ENCODE peak calls at places on chromosomes 6 and 20, in eight cellular contexts. One of them, this sample, is unnamed. For H3K36me3, the result is how much of the 10 kb centered on the place peaks cover.

GRCh38 chr6:98547151-98547550 is 287.2 kb upstream of the POU3F2 start:
- DNase-seq in CD8-positive, alpha-beta T cell: no peak
- DNase-seq in IMR-90: no peak
- DNase-seq in body of pancreas: no peak
- DNase-seq in left ventricle myocardium inferior: no peak
- DNase-seq in testis: no peak
- DNase-seq in thyroid gland: no peak
- DNase-seq in upper lobe of right lung: no peak
- DNase-seq in this sample: no peak

GRCh38 chr20:58219342-58219700 is 9.1 kb downstream of the ANKRD60 start:
- DNase-seq in thyroid gland: no peak
- DNase-seq in left ventricle myocardium inferior: no peak
- DNase-seq in upper lobe of right lung: no peak
- DNase-seq in testis: no peak
- DNase-seq in body of pancreas: no peak
- DNase-seq in CD8-positive, alpha-beta T cell: no peak
- DNase-seq in IMR-90: peak
- DNase-seq in this sample: no peak

GRCh38 chr6:34152806-34153565 is 7.1 kb upstream of the GRM4 start:
- DNase-seq in IMR-90: no peak
- DNase-seq in upper lobe of right lung: peak
- DNase-seq in thyroid gland: no peak
- DNase-seq in CD8-positive, alpha-beta T cell: no peak
- DNase-seq in testis: no peak
- DNase-seq in body of pancreas: no peak
- DNase-seq in left ventricle myocardium inferior: no peak
- DNase-seq in this sample: peak

GRCh38 chr20:3613821-3614440 is 49.3 kb downstream of the GFRA4 start:
- DNase-seq in left ventricle myocardium inferior: no peak
- DNase-seq in upper lobe of right lung: no peak
- DNase-seq in CD8-positive, alpha-beta T cell: no peak
- DNase-seq in body of pancreas: no peak
- DNase-seq in IMR-90: peak
- DNase-seq in testis: no peak
- DNase-seq in thyroid gland: peak
- DNase-seq in this sample: no peak

GRCh38 chr6:79463721-79464120 is 73.5 kb downstream of the LCA5 start:
- DNase-seq in left ventricle myocardium inferior: no peak
- DNase-seq in upper lobe of right lung: no peak
- DNase-seq in thyroid gland: no peak
- DNase-seq in CD8-positive, alpha-beta T cell: no peak
- DNase-seq in testis: no peak
- DNase-seq in body of pancreas: no peak
- DNase-seq in IMR-90: no peak
- DNase-seq in this sample: no peak

GRCh38 chr20:14721926-14722325 is 384.5 kb upstream of the FLRT3 start:
- DNase-seq in CD8-positive, alpha-beta T cell: no peak
- DNase-seq in body of pancreas: no peak
- DNase-seq in upper lobe of right lung: no peak
- DNase-seq in thyroid gland: no peak
- DNase-seq in testis: no peak
- DNase-seq in left ventricle myocardium inferior: no peak
- DNase-seq in IMR-90: no peak
- DNase-seq in this sample: no peak

GRCh38 chr20:36624068-36624813 is 18.7 kb downstream of the RAB5IF start:
- DNase-seq in thyroid gland: no peak
- DNase-seq in left ventricle myocardium inferior: no peak
- DNase-seq in CD8-positive, alpha-beta T cell: no peak
- DNase-seq in upper lobe of right lung: no peak
- DNase-seq in body of pancreas: peak
- DNase-seq in IMR-90: no peak
- DNase-seq in testis: peak
- DNase-seq in this sample: no peak

GRCh38 chr6:130810307-130811030 is 16.7 kb upstream of the SMLR1 start:
- DNase-seq in CD8-positive, alpha-beta T cell: no peak
- DNase-seq in testis: no peak
- DNase-seq in IMR-90: peak
- DNase-seq in upper lobe of right lung: no peak
- DNase-seq in body of pancreas: no peak
- DNase-seq in thyroid gland: no peak
- DNase-seq in left ventricle myocardium inferior: no peak
- DNase-seq in this sample: peak

GRCh38 chr6:37289931-37290330 is 32.0 kb upstream of the TMEM217 start:
- DNase-seq in CD8-positive, alpha-beta T cell: peak
- DNase-seq in body of pancreas: no peak
- DNase-seq in testis: no peak
- DNase-seq in IMR-90: no peak
- DNase-seq in upper lobe of right lung: no peak
- DNase-seq in thyroid gland: no peak
- DNase-seq in left ventricle myocardium inferior: no peak
- DNase-seq in this sample: no peak

GRCh38 chr20:10857362-10858070 is 183.7 kb upstream of the JAG1 start:
- DNase-seq in body of pancreas: peak
- DNase-seq in CD8-positive, alpha-beta T cell: no peak
- DNase-seq in thyroid gland: no peak
- DNase-seq in left ventricle myocardium inferior: no peak
- DNase-seq in upper lobe of right lung: no peak
- DNase-seq in testis: no peak
- DNase-seq in IMR-90: peak
- DNase-seq in this sample: no peak

GRCh38 chr6:120056085-120056484 is 706.5 kb upstream of the MAN1A1 start:
- DNase-seq in thyroid gland: no peak
- DNase-seq in left ventricle myocardium inferior: no peak
- DNase-seq in testis: peak
- DNase-seq in IMR-90: no peak
- DNase-seq in body of pancreas: no peak
- DNase-seq in CD8-positive, alpha-beta T cell: no peak
- DNase-seq in upper lobe of right lung: no peak
- DNase-seq in this sample: no peak

GRCh38 chr6:8940356-8940755 is 505.0 kb upstream of the SLC35B3 start:
- DNase-seq in thyroid gland: no peak
- DNase-seq in CD8-positive, alpha-beta T cell: no peak
- DNase-seq in body of pancreas: no peak
- DNase-seq in left ventricle myocardium inferior: no peak
- DNase-seq in testis: no peak
- DNase-seq in upper lobe of right lung: no peak
- DNase-seq in IMR-90: no peak
- DNase-seq in this sample: no peak

GRCh38 chr6:31834367-31834703 is 6.8 kb downstream of the HSPA1B start:
- DNase-seq in testis: peak
- DNase-seq in left ventricle myocardium inferior: peak
- DNase-seq in upper lobe of right lung: peak
- DNase-seq in thyroid gland: peak
- DNase-seq in CD8-positive, alpha-beta T cell: peak
- DNase-seq in IMR-90: peak
- DNase-seq in body of pancreas: peak
- DNase-seq in this sample: peak

GRCh38 chr6:157795826-157796225 is 27.2 kb upstream of the SNX9 start:
- DNase-seq in thyroid gland: no peak
- DNase-seq in testis: no peak
- DNase-seq in upper lobe of right lung: no peak
- DNase-seq in IMR-90: no peak
- DNase-seq in left ventricle myocardium inferior: no peak
- DNase-seq in CD8-positive, alpha-beta T cell: no peak
- DNase-seq in body of pancreas: no peak
- DNase-seq in this sample: no peak

GRCh38 chr20:63378626-63379025 is 17.5 kb upstream of the CHRNA4 start:
- DNase-seq in testis: no peak
- DNase-seq in upper lobe of right lung: no peak
- DNase-seq in body of pancreas: no peak
- DNase-seq in CD8-positive, alpha-beta T cell: peak
- DNase-seq in left ventricle myocardium inferior: no peak
- DNase-seq in thyroid gland: no peak
- DNase-seq in IMR-90: no peak
- DNase-seq in this sample: no peak

GRCh38 chr20:47355489-47356219 is 845 bp downstream of the ZMYND8 start:
- DNase-seq in IMR-90: no peak
- DNase-seq in body of pancreas: no peak
- DNase-seq in left ventricle myocardium inferior: no peak
- DNase-seq in testis: no peak
- DNase-seq in thyroid gland: no peak
- DNase-seq in upper lobe of right lung: no peak
- DNase-seq in CD8-positive, alpha-beta T cell: no peak
- DNase-seq in this sample: no peak

GRCh38 chr6:143652840-143653239 is 24.9 kb upstream of the PHACTR2 start:
- DNase-seq in upper lobe of right lung: no peak
- DNase-seq in thyroid gland: no peak
- DNase-seq in left ventricle myocardium inferior: no peak
- DNase-seq in IMR-90: no peak
- DNase-seq in testis: no peak
- DNase-seq in body of pancreas: peak
- DNase-seq in CD8-positive, alpha-beta T cell: no peak
- DNase-seq in this sample: no peak

GRCh38 chr6:118391086-118391485 is 157.0 kb upstream of the PLN start:
- DNase-seq in CD8-positive, alpha-beta T cell: no peak
- DNase-seq in IMR-90: peak
- DNase-seq in upper lobe of right lung: no peak
- DNase-seq in left ventricle myocardium inferior: no peak
- DNase-seq in thyroid gland: no peak
- DNase-seq in testis: no peak
- DNase-seq in body of pancreas: no peak
- DNase-seq in this sample: no peak

GRCh38 chr6:3135668-3136297 is 17.3 kb downstream of the BPHL start:
- DNase-seq in body of pancreas: peak
- DNase-seq in IMR-90: no peak
- DNase-seq in testis: no peak
- DNase-seq in left ventricle myocardium inferior: no peak
- DNase-seq in thyroid gland: no peak
- DNase-seq in upper lobe of right lung: no peak
- DNase-seq in CD8-positive, alpha-beta T cell: no peak
- DNase-seq in this sample: no peak

DNA sequence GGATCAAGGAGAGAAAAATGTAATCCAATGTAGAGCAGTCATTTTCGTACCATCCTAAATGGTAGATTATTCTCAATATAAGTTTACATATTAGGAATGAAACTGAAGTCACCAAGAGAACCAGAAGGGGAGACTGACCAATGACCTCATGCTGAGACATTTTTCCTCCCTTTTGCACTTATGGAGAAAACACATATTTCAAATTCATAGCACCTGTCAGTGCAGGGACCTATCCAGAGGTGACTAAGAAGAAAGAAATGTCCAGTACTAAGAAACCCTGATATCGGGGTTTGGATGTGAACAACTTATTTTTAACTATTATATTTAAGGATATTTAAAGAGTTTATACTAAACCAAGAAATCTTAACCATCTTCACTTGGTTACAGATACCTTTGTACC is 16.6 kb upstream of the LYRM2 start:
- DNase-seq in thyroid gland: no peak
- DNase-seq in IMR-90: peak
- DNase-seq in testis: no peak
- DNase-seq in body of pancreas: no peak
- DNase-seq in upper lobe of right lung: no peak
- DNase-seq in left ventricle myocardium inferior: no peak
- DNase-seq in CD8-positive, alpha-beta T cell: no peak
- DNase-seq in this sample: no peak
- H3K36me3 ChIP-seq in thyroid gland: half or more
- H3K36me3 ChIP-seq in IMR-90: under half
- H3K36me3 ChIP-seq in testis: under half
- H3K36me3 ChIP-seq in body of pancreas: under half
- H3K36me3 ChIP-seq in upper lobe of right lung: half or more
- H3K36me3 ChIP-seq in left ventricle myocardium inferior: half or more
- H3K36me3 ChIP-seq in CD8-positive, alpha-beta T cell: half or more
- H3K36me3 ChIP-seq in this sample: half or more

DNA sequence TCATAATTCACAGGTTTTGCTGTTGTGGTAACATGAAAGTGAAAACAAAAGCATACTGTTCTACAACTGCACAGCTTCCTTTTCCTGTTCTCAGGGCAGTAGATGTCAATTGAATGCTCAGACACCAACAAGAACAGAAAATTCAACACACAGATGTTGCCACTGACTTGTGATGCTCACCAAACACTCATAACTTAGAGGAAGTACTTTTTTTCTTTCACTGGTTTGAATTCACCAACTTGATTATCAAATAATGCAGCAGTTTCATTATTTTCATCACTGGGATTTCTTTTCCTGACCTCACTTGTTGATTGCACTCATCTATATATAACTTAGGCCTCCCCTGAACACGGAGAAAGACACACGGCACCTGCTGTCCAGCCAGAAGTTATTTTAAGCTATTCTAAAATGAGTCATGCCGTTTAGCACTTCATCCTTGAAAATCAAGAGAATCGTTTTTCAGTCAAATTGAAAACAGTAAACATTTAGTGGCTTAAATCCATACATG is 957 bp downstream of the TXLNB start:
- DNase-seq in testis: peak
- DNase-seq in body of pancreas: peak
- DNase-seq in IMR-90: peak
- DNase-seq in thyroid gland: no peak
- DNase-seq in CD8-positive, alpha-beta T cell: peak
- DNase-seq in upper lobe of right lung: no peak
- DNase-seq in left ventricle myocardium inferior: no peak
- DNase-seq in this sample: no peak
- H3K4me3 ChIP-seq in testis: no peak
- H3K4me3 ChIP-seq in body of pancreas: no peak
- H3K4me3 ChIP-seq in IMR-90: no peak
- H3K4me3 ChIP-seq in thyroid gland: no peak
- H3K4me3 ChIP-seq in CD8-positive, alpha-beta T cell: peak
- H3K4me3 ChIP-seq in upper lobe of right lung: no peak
- H3K4me3 ChIP-seq in left ventricle myocardium inferior: peak
- H3K4me3 ChIP-seq in this sample: no peak

GRCh38 chr6:17103715-17104114 is 1.9 kb downstream of the STMND1 start:
- DNase-seq in testis: no peak
- DNase-seq in left ventricle myocardium inferior: no peak
- DNase-seq in IMR-90: no peak
- DNase-seq in upper lobe of right lung: no peak
- DNase-seq in body of pancreas: no peak
- DNase-seq in thyroid gland: no peak
- DNase-seq in CD8-positive, alpha-beta T cell: no peak
- DNase-seq in this sample: no peak
- TF ChIP-seq CTCF in testis: peak
- TF ChIP-seq CTCF in left ventricle myocardium inferior: peak
- TF ChIP-seq CTCF in IMR-90: peak
- TF ChIP-seq CTCF in upper lobe of right lung: no peak
- TF ChIP-seq CTCF in body of pancreas: peak
- TF ChIP-seq CTCF in thyroid gland: no peak
- TF ChIP-seq CTCF in CD8-positive, alpha-beta T cell: no peak
- TF ChIP-seq CTCF in this sample: peak

GRCh38 chr20:25302596-25302995 is 54.7 kb downstream of the PYGB start:
- DNase-seq in CD8-positive, alpha-beta T cell: no peak
- DNase-seq in IMR-90: no peak
- DNase-seq in testis: no peak
- DNase-seq in thyroid gland: no peak
- DNase-seq in upper lobe of right lung: no peak
- DNase-seq in body of pancreas: no peak
- DNase-seq in left ventricle myocardium inferior: no peak
- DNase-seq in this sample: no peak

GRCh38 chr20:25299801-25300200 is 51.9 kb downstream of the PYGB start:
- DNase-seq in thyroid gland: no peak
- DNase-seq in testis: no peak
- DNase-seq in IMR-90: peak
- DNase-seq in CD8-positive, alpha-beta T cell: no peak
- DNase-seq in upper lobe of right lung: no peak
- DNase-seq in body of pancreas: no peak
- DNase-seq in left ventricle myocardium inferior: no peak
- DNase-seq in this sample: no peak

GRCh38 chr20:25303292-25304024 is 55.6 kb downstream of the PYGB start:
- DNase-seq in left ventricle myocardium inferior: no peak
- DNase-seq in testis: no peak
- DNase-seq in upper lobe of right lung: no peak
- DNase-seq in body of pancreas: no peak
- DNase-seq in CD8-positive, alpha-beta T cell: no peak
- DNase-seq in IMR-90: no peak
- DNase-seq in thyroid gland: no peak
- DNase-seq in this sample: no peak

GRCh38 chr20:25301357-25301920 is 53.6 kb downstream of the PYGB start:
- DNase-seq in upper lobe of right lung: no peak
- DNase-seq in body of pancreas: no peak
- DNase-seq in thyroid gland: no peak
- DNase-seq in testis: no peak
- DNase-seq in IMR-90: no peak
- DNase-seq in CD8-positive, alpha-beta T cell: no peak
- DNase-seq in left ventricle myocardium inferior: no peak
- DNase-seq in this sample: no peak

GRCh38 chr20:25300496-25301170 is 52.7 kb downstream of the PYGB start:
- DNase-seq in testis: peak
- DNase-seq in body of pancreas: no peak
- DNase-seq in left ventricle myocardium inferior: no peak
- DNase-seq in IMR-90: peak
- DNase-seq in CD8-positive, alpha-beta T cell: no peak
- DNase-seq in thyroid gland: no peak
- DNase-seq in upper lobe of right lung: no peak
- DNase-seq in this sample: no peak
- H3K36me3 ChIP-seq in testis: under half
- H3K36me3 ChIP-seq in body of pancreas: under half
- H3K36me3 ChIP-seq in left ventricle myocardium inferior: under half
- H3K36me3 ChIP-seq in IMR-90: half or more
- H3K36me3 ChIP-seq in CD8-positive, alpha-beta T cell: under half
- H3K36me3 ChIP-seq in thyroid gland: under half
- H3K36me3 ChIP-seq in upper lobe of right lung: under half
- H3K36me3 ChIP-seq in this sample: under half